ENCODE peak calls at places on chromosomes 7 and 10, in nine cellular contexts. K is IMR-90, C is WERI-Rb-1, M is transverse colon, N is heart left ventricle, A is spleen, Y is cardiac muscle cell, S is sigmoid colon, J is colonic mucosa. T is an unnamed sample. For H3K36me3, the result is how much of the 10 kb centered on the place peaks cover.

GRCh38 chr7:77760809-77761453 is 37.3 kb downstream of the TMEM60 start:
- DNase-seq in A (no peak), J (no peak), C (no peak), Y (no peak), K (no peak), N (no peak), M (no peak), S (no peak), T (no peak)

GRCh38 chr10:71483135-71483534 is 86.4 kb downstream of the CDH23 start:
- DNase-seq in N (no peak), Y (no peak), J (no peak), K (no peak), C (no peak), M (no peak), A (peak), S (no peak), T (no peak)

GRCh38 chr10:77531441-77532001 is 106.1 kb downstream of the KCNMA1 start:
- DNase-seq in N (no peak), S (peak), Y (peak), K (peak), J (no peak), C (peak), M (no peak), A (no peak), T (no peak)

GRCh38 chr10:84333864-84334451 is 5.6 kb downstream of the CCSER2 start:
- DNase-seq in M (no peak), Y (peak), K (peak), J (no peak), S (no peak), C (no peak), N (no peak), A (no peak), T (no peak)

GRCh38 chr7:127393370-127394058 is 1.0 kb upstream of the ZNF800 start:
- DNase-seq in M (no peak), A (peak), N (peak), Y (peak), C (no peak), K (no peak), S (peak), J (no peak), T (peak)

GRCh38 chr10:126519992-126520391 is 131.7 kb upstream of the ADAM12 start:
- DNase-seq in Y (no peak), K (no peak), A (no peak), J (no peak), N (no peak), C (no peak), S (no peak), M (no peak), T (no peak)

GRCh38 chr7:150466477-150466876 is 16.0 kb downstream of the GIMAP8 start:
- DNase-seq in J (no peak), Y (no peak), A (no peak), S (no peak), C (no peak), M (no peak), K (no peak), N (no peak), T (no peak)

GRCh38 chr7:111931016-111931517 is 275.1 kb downstream of the DOCK4 start:
- DNase-seq in Y (peak), N (no peak), C (no peak), K (peak), S (no peak), J (no peak), M (no peak), A (no peak), T (no peak)

GRCh38 chr7:107025449-107026103 is 18.9 kb upstream of the PRKAR2B start:
- DNase-seq in N (no peak), K (peak), C (no peak), Y (peak), S (no peak), M (no peak), J (no peak), A (no peak), T (no peak)

GRCh38 chr10:126730856-126731612 is 60.5 kb upstream of the C10orf90 start:
- DNase-seq in C (no peak), S (no peak), J (no peak), Y (no peak), K (no peak), M (no peak), N (no peak), A (no peak), T (no peak)

GRCh38 chr10:13681528-13681927 is 94.8 kb downstream of the PRPF18 start:
- DNase-seq in N (no peak), Y (no peak), J (no peak), A (peak), K (no peak), S (no peak), M (no peak), C (no peak), T (no peak)

GRCh38 chr7:123823898-123824753 is 20.8 kb upstream of the HYAL4 start:
- DNase-seq in A (no peak), C (no peak), M (no peak), K (no peak), J (no peak), S (no peak), N (no peak), Y (no peak), T (no peak)

GRCh38 chr10:119022846-119023552 is 6.5 kb upstream of the NANOS1 start:
- DNase-seq in C (no peak), A (no peak), N (no peak), S (no peak), K (peak), J (no peak), M (no peak), Y (peak), T (no peak)

GRCh38 chr7:130900471-130901076 is 166.6 kb upstream of the KLF14 start:
- DNase-seq in Y (no peak), S (no peak), C (no peak), N (no peak), K (no peak), A (no peak), M (no peak), J (no peak), T (no peak)
- H3K27ac ChIP-seq in Y (no peak), S (peak), C (no peak), N (peak), K (peak), A (peak), M (peak), J (peak), T (peak)

GRCh38 chr10:121525276-121526039 is 72.8 kb downstream of the FGFR2 start:
- DNase-seq in M (peak), C (no peak), S (no peak), A (no peak), K (no peak), J (peak), N (no peak), Y (no peak), T (peak)

GRCh38 chr10:121527690-121528089 is 70.6 kb downstream of the FGFR2 start:
- DNase-seq in S (peak), J (no peak), A (no peak), Y (peak), M (peak), C (no peak), K (peak), N (no peak), T (peak)

GRCh38 chr10:121524138-121524817 is 74.0 kb downstream of the FGFR2 start:
- DNase-seq in K (no peak), S (no peak), N (no peak), Y (no peak), M (no peak), J (no peak), A (no peak), C (no peak), T (no peak)

GRCh38 chr10:121526040-121526790 is 72.0 kb downstream of the FGFR2 start:
- DNase-seq in K (no peak), Y (no peak), S (no peak), J (no peak), C (no peak), A (no peak), N (no peak), M (no peak), T (no peak)

DNA sequence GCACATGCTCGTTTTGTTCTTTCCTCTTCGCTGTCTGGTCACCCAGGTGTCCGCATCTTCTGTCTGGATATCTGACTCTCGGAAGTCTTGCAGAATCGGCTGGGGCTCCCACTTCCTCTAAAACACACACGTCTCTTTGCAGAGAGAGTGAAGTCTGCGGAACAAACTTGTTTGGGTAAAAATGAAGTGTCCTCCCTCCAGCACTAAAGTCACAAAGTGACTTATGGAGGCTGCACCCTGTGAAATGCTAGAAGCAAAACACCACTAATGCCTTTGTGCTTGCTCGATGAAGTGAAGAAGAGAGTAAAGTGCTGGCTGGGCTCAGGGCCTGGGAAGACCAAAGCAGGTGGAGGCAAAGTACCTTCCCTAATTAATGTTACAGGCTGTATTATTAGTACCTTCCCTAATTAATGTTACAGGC is 71.4 kb downstream of the FGFR2 start:
- DNase-seq in J (no peak), M (no peak), S (no peak), A (no peak), N (no peak), C (no peak), K (no peak), Y (no peak), T (no peak)
- H3K36me3 ChIP-seq in J (under half), M (under half), S (under half), A (under half), N (under half), C (under half), K (under half), Y (under half), T (under half)

GRCh38 chr7:140304071-140304799 is 94.1 kb downstream of the SLC37A3 start:
- DNase-seq in C (peak), K (peak), A (no peak), J (no peak), S (no peak), Y (peak), M (no peak), N (no peak), T (no peak)
- TF ChIP-seq CTCF in C (peak), K (peak), A (peak), J (peak), S (no peak), Y (peak), M (peak), N (peak), T (no peak)

DNA sequence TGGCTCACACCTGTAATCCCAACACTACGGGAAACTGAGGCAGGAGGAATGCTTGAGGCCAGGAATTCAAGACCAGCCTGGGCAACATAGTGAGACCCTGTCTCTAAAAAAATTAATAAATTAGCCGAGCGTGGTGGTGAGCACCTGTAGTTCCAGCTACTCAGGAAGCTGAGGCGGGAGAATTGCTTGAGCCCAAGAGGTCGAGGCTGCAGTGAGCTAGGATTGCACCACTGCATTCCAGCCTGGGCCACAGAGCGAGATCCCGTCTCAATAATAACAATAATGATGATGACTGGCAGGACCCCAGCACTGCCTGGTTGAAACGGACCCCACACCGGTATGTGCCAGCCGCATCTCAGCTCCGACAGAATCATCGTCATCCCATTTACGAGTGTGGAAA is 93.0 kb downstream of the ELFN1 start:
- DNase-seq in A (peak), K (no peak), C (no peak), Y (no peak), M (no peak), S (no peak), J (no peak), N (no peak), T (no peak)
- H3K27ac ChIP-seq in A (no peak), K (no peak), C (no peak), Y (no peak), M (no peak), S (no peak), J (no peak), N (no peak), T (no peak)

GRCh38 chr10:70462349-70462984 is 16.1 kb upstream of the PALD1 start:
- DNase-seq in A (peak), M (peak), K (no peak), C (no peak), N (peak), J (no peak), Y (no peak), S (peak), T (peak)
- H3K36me3 ChIP-seq in A (under half), M (under half), K (under half), C (under half), N (under half), J (under half), Y (under half), S (under half), T (under half)